ENCODE peak calls at places on chromosomes 12 and 14, in seven cellular contexts. J, K, Q, M, F, C and X are unnamed samples.

GRCh38 chr12:130967631-130968030 is 13.9 kb downstream of the ADGRD1 start:
- DNase-seq in J (peak; percentile 56), K (no peak), Q (no peak), M (no peak), F (no peak), C (no peak), X (no peak)

GRCh38 chr12:65300067-65300466 is 21.6 kb downstream of the MSRB3 start:
- DNase-seq in J (no peak), K (no peak), Q (no peak), M (no peak), F (no peak), C (no peak), X (no peak)

GRCh38 chr14:72451081-72451972 is 442.6 kb downstream of the DPF3 start:
- DNase-seq in J (no peak), K (peak; percentile 22), Q (no peak), M (no peak), F (no peak), C (no peak), X (peak; percentile 60)

GRCh38 chr12:92444763-92445162 is 258.0 kb upstream of the PLEKHG7 start:
- DNase-seq in J (peak; percentile 60), K (no peak), Q (no peak), M (no peak), F (no peak), C (no peak), X (no peak)

GRCh38 chr14:80644826-80645225 is 296.7 kb downstream of the CEP128 start:
- DNase-seq in J (no peak), K (no peak), Q (no peak), M (no peak), F (no peak), C (no peak), X (no peak)

GRCh38 chr12:8050600-8051250 is 15.4 kb downstream of the C3AR1 start:
- DNase-seq in J (no peak), K (no peak), Q (no peak), M (no peak), F (no peak), C (no peak), X (no peak)

GRCh38 chr12:67741234-67741633 is 92.7 kb downstream of the DYRK2 start:
- DNase-seq in J (no peak), K (no peak), Q (no peak), M (no peak), F (peak; percentile 26), C (no peak), X (no peak)

GRCh38 chr12:49543221-49543913 is 4.5 kb downstream of the KCNH3 start:
- DNase-seq in J (no peak), K (no peak), Q (no peak), M (no peak), F (no peak), C (no peak), X (no peak)

GRCh38 chr14:81313200-81313599 is 86.9 kb downstream of the STON2 start:
- DNase-seq in J (no peak), K (no peak), Q (no peak), M (no peak), F (no peak), C (no peak), X (no peak)

GRCh38 chr14:88346048-88346639 is 23.1 kb upstream of the KCNK10 start:
- DNase-seq in J (no peak), K (no peak), Q (peak; percentile 32), M (no peak), F (no peak), C (no peak), X (no peak)

GRCh38 chr14:23481362-23481970 is 12.0 kb downstream of the NGDN start:
- DNase-seq in J (no peak), K (peak; percentile 52), Q (no peak), M (no peak), F (peak; percentile 27), C (no peak), X (no peak)

GRCh38 chr14:92726135-92726932 is 22.1 kb downstream of the LGMN start:
- DNase-seq in J (peak; percentile 83), K (no peak), Q (peak; percentile 59), M (peak; percentile 53), F (peak; percentile 96), C (peak; percentile 90), X (no peak)

GRCh38 chr12:95218852-95219171 is 1.2 kb downstream of the VEZT start:
- DNase-seq in J (no peak), K (peak; percentile 23), Q (no peak), M (no peak), F (peak; percentile 16), C (peak; percentile 33), X (peak; percentile 36)

GRCh38 chr12:105436636-105437035 is 106.1 kb downstream of the C12orf75 start:
- DNase-seq in J (no peak), K (no peak), Q (no peak), M (no peak), F (no peak), C (no peak), X (no peak)

GRCh38 chr12:52903855-52904508 is 894 bp downstream of the KRT8 start:
- DNase-seq in J (no peak), K (peak; percentile 75), Q (no peak), M (peak; percentile 73), F (peak; percentile 23), C (peak; percentile 88), X (peak; percentile 81)

GRCh38 chr12:53726342-53726741 is 910 bp downstream of the CALCOCO1 start:
- DNase-seq in J (no peak), K (no peak), Q (no peak), M (no peak), F (no peak), C (no peak), X (peak; percentile 54)

GRCh38 chr12:49131973-49132461 is 822 bp upstream of the TUBA1B start:
- DNase-seq in J (no peak), K (no peak), Q (no peak), M (no peak), F (peak; percentile 76), C (no peak), X (peak; percentile 28)

DNA sequence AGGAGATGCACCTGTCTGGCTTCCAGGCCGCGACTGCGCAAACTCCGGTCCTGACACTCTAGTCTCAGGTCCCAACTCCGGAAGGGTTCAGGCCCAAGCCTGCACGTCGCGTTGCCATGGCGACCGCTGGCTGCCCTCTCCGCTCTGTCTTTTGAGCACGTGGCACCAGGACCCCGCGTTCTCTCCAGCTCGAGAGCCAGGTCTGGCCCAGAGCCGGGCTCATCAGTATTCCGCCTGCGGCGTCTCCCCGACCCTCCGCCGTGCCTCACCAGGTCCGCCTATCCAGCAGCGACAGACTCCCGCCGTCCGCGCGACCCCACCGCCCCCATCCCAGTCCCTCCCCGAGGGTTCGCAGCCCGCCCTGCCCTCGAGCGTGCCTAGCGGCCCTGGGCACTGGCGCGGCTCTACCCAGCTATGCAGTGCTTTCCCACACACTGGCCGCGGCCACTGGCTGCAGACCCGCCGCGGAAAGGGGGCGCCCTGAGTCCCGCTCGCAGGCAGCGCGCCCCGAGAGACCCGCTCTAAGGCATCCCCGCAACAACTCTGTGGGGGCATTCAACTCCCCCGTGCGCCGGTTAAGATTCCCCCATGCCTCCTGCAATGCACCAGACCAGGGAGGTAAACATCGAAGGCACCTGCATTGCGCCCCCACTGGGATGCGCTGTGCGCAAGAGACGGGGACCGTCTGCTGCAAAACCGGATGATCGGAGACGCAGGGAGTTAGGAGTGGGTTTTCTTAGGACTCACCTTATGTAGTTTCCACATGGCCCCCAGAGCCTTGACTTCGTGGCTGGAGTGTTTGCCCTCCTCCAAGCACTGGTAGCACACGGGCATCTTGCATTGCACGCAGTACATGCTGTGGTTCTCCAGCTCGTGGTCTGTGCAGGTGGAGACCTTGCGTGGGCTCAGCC is 1.3 kb downstream of the TRIM9 start:
- DNase-seq in J (peak; percentile 70), K (peak; percentile 57), Q (no peak), M (peak; percentile 32), F (no peak), C (peak; percentile 38), X (peak; percentile 68)
- TF ChIP-seq CTCF in J (no peak), K (peak; percentile 36), Q (no peak), M (no peak), F (peak; percentile 40), C (no peak), X (peak; percentile 37)

DNA sequence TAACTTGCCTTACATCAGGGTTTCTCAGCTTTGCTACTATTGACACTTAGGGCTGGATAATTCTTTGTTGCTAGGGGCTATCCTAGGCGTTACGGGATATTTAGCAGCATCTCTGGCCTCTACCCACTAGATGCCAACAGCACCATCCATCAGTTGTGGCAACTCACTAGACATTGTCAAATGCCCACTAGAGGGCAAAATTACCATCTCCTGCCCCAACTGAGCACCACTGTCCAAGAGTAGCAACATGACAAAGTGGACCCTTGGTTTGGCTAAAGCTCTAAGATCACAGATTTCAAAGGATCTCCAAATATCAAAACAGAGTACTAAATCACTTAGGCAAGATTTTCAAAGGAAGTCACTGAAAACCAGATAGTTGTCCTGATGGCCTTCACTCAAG is 251.7 kb upstream of the TBX3 start:
- DNase-seq in J (no peak), K (no peak), Q (no peak), M (no peak), F (peak; percentile 28), C (no peak), X (no peak)
- TF ChIP-seq CTCF in J (no peak), K (no peak), Q (peak; percentile 20), M (no peak), F (peak; percentile 21), C (no peak), X (no peak)

GRCh38 chr12:113537041-113537750 is 65.5 kb upstream of the LHX5 start:
- DNase-seq in J (no peak), K (no peak), Q (no peak), M (no peak), F (no peak), C (no peak), X (no peak)

GRCh38 chr12:113534555-113534954 is 62.9 kb upstream of the LHX5 start:
- DNase-seq in J (no peak), K (no peak), Q (no peak), M (no peak), F (no peak), C (no peak), X (no peak)

GRCh38 chr12:113535100-113535499 is 63.4 kb upstream of the LHX5 start:
- DNase-seq in J (no peak), K (no peak), Q (no peak), M (no peak), F (no peak), C (no peak), X (no peak)

GRCh38 chr12:113533842-113534375 is 62.2 kb upstream of the LHX5 start:
- DNase-seq in J (no peak), K (no peak), Q (no peak), M (no peak), F (no peak), C (no peak), X (no peak)

DNA sequence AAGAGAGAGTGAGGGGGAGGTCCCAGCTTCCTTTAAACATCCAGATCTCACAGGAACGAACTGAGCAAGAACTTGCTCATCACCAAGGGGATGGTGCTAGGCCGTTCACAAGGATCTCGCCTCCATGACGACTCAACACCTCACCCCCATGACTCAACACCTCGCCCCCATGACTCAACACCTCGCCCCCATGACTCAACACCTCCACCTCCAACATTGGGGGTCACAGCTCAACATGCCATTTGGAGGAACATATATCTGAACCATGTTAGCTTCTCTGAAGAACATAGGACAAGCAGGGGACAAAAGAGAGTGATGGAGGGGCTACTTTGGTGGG is 66.0 kb upstream of the LHX5 start:
- DNase-seq in J (no peak), K (no peak), Q (no peak), M (no peak), F (peak; percentile 32), C (no peak), X (no peak)
- TF ChIP-seq CTCF in J (no peak), K (no peak), Q (no peak), M (no peak), F (no peak), C (no peak), X (no peak)

DNA sequence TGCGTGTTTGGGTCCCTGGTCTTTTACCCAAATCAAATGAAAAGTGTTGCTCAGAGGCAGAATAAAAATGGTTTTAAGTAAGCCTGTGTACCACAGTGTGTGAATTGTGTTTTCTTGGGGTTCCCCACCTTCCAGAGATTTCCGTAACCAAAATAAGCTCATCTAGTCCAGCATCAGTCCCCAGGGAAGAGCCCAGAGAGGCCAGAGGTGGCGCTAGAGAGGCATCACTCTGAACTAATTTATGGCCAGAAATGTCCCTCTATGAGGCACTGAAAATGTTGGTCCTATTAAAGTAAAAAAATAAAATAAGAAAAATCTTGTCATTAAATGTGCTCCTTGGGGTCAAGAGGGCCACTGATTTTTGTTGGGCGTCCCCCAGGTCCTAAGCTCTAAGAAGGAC is 24.9 kb upstream of the PRKAB1 start:
- DNase-seq in J (no peak), K (peak; percentile 5), Q (no peak), M (no peak), F (no peak), C (no peak), X (no peak)
- TF ChIP-seq CTCF in J (no peak), K (peak; percentile 22), Q (peak; percentile 22), M (peak; percentile 21), F (no peak), C (no peak), X (peak; percentile 25)